ENCODE peak calls at places on chromosomes 11 and 22, in ten cellular contexts. One of them, this sample, is unnamed.

GRCh38 chr11:33475999-33476398 is 218.8 kb downstream of the HIPK3 start:
- DNase-seq in tibial artery: no peak
- DNase-seq in activated CD8-positive, alpha-beta T cell treated with anti-CD3 and anti-CD28 coated beads, Interleukin-2, amount 10 ng/mL, durations not matched to agents 7 days and 5 days: no peak
- DNase-seq in stomach: peak
- DNase-seq in colonic mucosa: no peak
- DNase-seq in pancreas: peak
- DNase-seq in iris pigment epithelial cell: peak
- DNase-seq in fibroblast of mammary gland: peak
- DNase-seq in cardiac fibroblast: peak
- DNase-seq in endothelial cell: no peak
- DNase-seq in this sample: peak

GRCh38 chr11:77071671-77072605 is 5.2 kb downstream of the CAPN5 start:
- DNase-seq in pancreas: no peak
- DNase-seq in activated CD8-positive, alpha-beta T cell treated with anti-CD3 and anti-CD28 coated beads, Interleukin-2, amount 10 ng/mL, durations not matched to agents 7 days and 5 days: no peak
- DNase-seq in fibroblast of mammary gland: peak
- DNase-seq in cardiac fibroblast: peak
- DNase-seq in endothelial cell: no peak
- DNase-seq in colonic mucosa: peak
- DNase-seq in stomach: peak
- DNase-seq in iris pigment epithelial cell: peak
- DNase-seq in tibial artery: peak
- DNase-seq in this sample: no peak

GRCh38 chr11:69439651-69440464 is 41.6 kb upstream of the LINC01488 start:
- DNase-seq in cardiac fibroblast: no peak
- DNase-seq in iris pigment epithelial cell: peak
- DNase-seq in pancreas: no peak
- DNase-seq in colonic mucosa: no peak
- DNase-seq in endothelial cell: no peak
- DNase-seq in stomach: no peak
- DNase-seq in tibial artery: no peak
- DNase-seq in fibroblast of mammary gland: peak
- DNase-seq in activated CD8-positive, alpha-beta T cell treated with anti-CD3 and anti-CD28 coated beads, Interleukin-2, amount 10 ng/mL, durations not matched to agents 7 days and 5 days: no peak
- DNase-seq in this sample: no peak

GRCh38 chr11:78228467-78228866 is 39.7 kb downstream of the USP35 start:
- DNase-seq in endothelial cell: peak
- DNase-seq in activated CD8-positive, alpha-beta T cell treated with anti-CD3 and anti-CD28 coated beads, Interleukin-2, amount 10 ng/mL, durations not matched to agents 7 days and 5 days: peak
- DNase-seq in stomach: no peak
- DNase-seq in tibial artery: no peak
- DNase-seq in pancreas: no peak
- DNase-seq in cardiac fibroblast: peak
- DNase-seq in fibroblast of mammary gland: peak
- DNase-seq in colonic mucosa: peak
- DNase-seq in iris pigment epithelial cell: peak
- DNase-seq in this sample: peak

GRCh38 chr22:24285245-24285644 is 14.6 kb downstream of the SPECC1L start:
- DNase-seq in iris pigment epithelial cell: no peak
- DNase-seq in pancreas: no peak
- DNase-seq in fibroblast of mammary gland: no peak
- DNase-seq in endothelial cell: no peak
- DNase-seq in colonic mucosa: no peak
- DNase-seq in tibial artery: no peak
- DNase-seq in cardiac fibroblast: peak
- DNase-seq in stomach: no peak
- DNase-seq in activated CD8-positive, alpha-beta T cell treated with anti-CD3 and anti-CD28 coated beads, Interleukin-2, amount 10 ng/mL, durations not matched to agents 7 days and 5 days: no peak
- DNase-seq in this sample: no peak

GRCh38 chr11:124891390-124891861 is 6.2 kb downstream of the ROBO4 start:
- DNase-seq in colonic mucosa: peak
- DNase-seq in activated CD8-positive, alpha-beta T cell treated with anti-CD3 and anti-CD28 coated beads, Interleukin-2, amount 10 ng/mL, durations not matched to agents 7 days and 5 days: no peak
- DNase-seq in stomach: no peak
- DNase-seq in cardiac fibroblast: no peak
- DNase-seq in iris pigment epithelial cell: no peak
- DNase-seq in pancreas: no peak
- DNase-seq in tibial artery: peak
- DNase-seq in endothelial cell: peak
- DNase-seq in fibroblast of mammary gland: no peak
- DNase-seq in this sample: no peak

GRCh38 chr11:118845369-118845768 is 38.3 kb upstream of the CXCR5 start:
- DNase-seq in stomach: no peak
- DNase-seq in tibial artery: no peak
- DNase-seq in cardiac fibroblast: peak
- DNase-seq in activated CD8-positive, alpha-beta T cell treated with anti-CD3 and anti-CD28 coated beads, Interleukin-2, amount 10 ng/mL, durations not matched to agents 7 days and 5 days: no peak
- DNase-seq in pancreas: no peak
- DNase-seq in iris pigment epithelial cell: peak
- DNase-seq in endothelial cell: no peak
- DNase-seq in fibroblast of mammary gland: peak
- DNase-seq in colonic mucosa: no peak
- DNase-seq in this sample: no peak

GRCh38 chr11:65555693-65556231 is 2.4 kb downstream of the LTBP3 start:
- DNase-seq in pancreas: peak
- DNase-seq in colonic mucosa: peak
- DNase-seq in fibroblast of mammary gland: peak
- DNase-seq in stomach: no peak
- DNase-seq in activated CD8-positive, alpha-beta T cell treated with anti-CD3 and anti-CD28 coated beads, Interleukin-2, amount 10 ng/mL, durations not matched to agents 7 days and 5 days: no peak
- DNase-seq in tibial artery: peak
- DNase-seq in iris pigment epithelial cell: peak
- DNase-seq in cardiac fibroblast: peak
- DNase-seq in endothelial cell: no peak
- DNase-seq in this sample: no peak

GRCh38 chr11:113991170-113991569 is 16.3 kb downstream of the HTR3A start:
- DNase-seq in pancreas: no peak
- DNase-seq in activated CD8-positive, alpha-beta T cell treated with anti-CD3 and anti-CD28 coated beads, Interleukin-2, amount 10 ng/mL, durations not matched to agents 7 days and 5 days: peak
- DNase-seq in fibroblast of mammary gland: peak
- DNase-seq in tibial artery: no peak
- DNase-seq in endothelial cell: peak
- DNase-seq in stomach: no peak
- DNase-seq in colonic mucosa: no peak
- DNase-seq in cardiac fibroblast: peak
- DNase-seq in iris pigment epithelial cell: peak
- DNase-seq in this sample: no peak

GRCh38 chr11:65560555-65561418 is 2.6 kb upstream of the LTBP3 start:
- DNase-seq in iris pigment epithelial cell: peak
- DNase-seq in endothelial cell: no peak
- DNase-seq in activated CD8-positive, alpha-beta T cell treated with anti-CD3 and anti-CD28 coated beads, Interleukin-2, amount 10 ng/mL, durations not matched to agents 7 days and 5 days: no peak
- DNase-seq in tibial artery: peak
- DNase-seq in colonic mucosa: peak
- DNase-seq in cardiac fibroblast: peak
- DNase-seq in fibroblast of mammary gland: peak
- DNase-seq in stomach: peak
- DNase-seq in pancreas: peak
- DNase-seq in this sample: no peak

GRCh38 chr22:22945195-22945594 is 57.6 kb downstream of the IGLL5 start:
- DNase-seq in iris pigment epithelial cell: no peak
- DNase-seq in fibroblast of mammary gland: no peak
- DNase-seq in tibial artery: no peak
- DNase-seq in pancreas: no peak
- DNase-seq in cardiac fibroblast: no peak
- DNase-seq in colonic mucosa: peak
- DNase-seq in endothelial cell: no peak
- DNase-seq in activated CD8-positive, alpha-beta T cell treated with anti-CD3 and anti-CD28 coated beads, Interleukin-2, amount 10 ng/mL, durations not matched to agents 7 days and 5 days: no peak
- DNase-seq in stomach: peak
- DNase-seq in this sample: no peak

GRCh38 chr22:37222440-37222971 is 10.2 kb upstream of the SSTR3 start:
- DNase-seq in stomach: no peak
- DNase-seq in tibial artery: no peak
- DNase-seq in pancreas: no peak
- DNase-seq in cardiac fibroblast: no peak
- DNase-seq in endothelial cell: no peak
- DNase-seq in iris pigment epithelial cell: no peak
- DNase-seq in fibroblast of mammary gland: no peak
- DNase-seq in activated CD8-positive, alpha-beta T cell treated with anti-CD3 and anti-CD28 coated beads, Interleukin-2, amount 10 ng/mL, durations not matched to agents 7 days and 5 days: peak
- DNase-seq in colonic mucosa: no peak
- DNase-seq in this sample: no peak

GRCh38 chr11:114208371-114208770 is 87.8 kb upstream of the NNMT start:
- DNase-seq in iris pigment epithelial cell: peak
- DNase-seq in tibial artery: no peak
- DNase-seq in pancreas: no peak
- DNase-seq in fibroblast of mammary gland: no peak
- DNase-seq in activated CD8-positive, alpha-beta T cell treated with anti-CD3 and anti-CD28 coated beads, Interleukin-2, amount 10 ng/mL, durations not matched to agents 7 days and 5 days: peak
- DNase-seq in stomach: no peak
- DNase-seq in endothelial cell: no peak
- DNase-seq in colonic mucosa: no peak
- DNase-seq in cardiac fibroblast: no peak
- DNase-seq in this sample: no peak

GRCh38 chr22:41524283-41524682 is 20.0 kb downstream of the POLR3H start:
- DNase-seq in pancreas: peak
- DNase-seq in stomach: peak
- DNase-seq in colonic mucosa: peak
- DNase-seq in iris pigment epithelial cell: peak
- DNase-seq in endothelial cell: no peak
- DNase-seq in tibial artery: peak
- DNase-seq in fibroblast of mammary gland: peak
- DNase-seq in activated CD8-positive, alpha-beta T cell treated with anti-CD3 and anti-CD28 coated beads, Interleukin-2, amount 10 ng/mL, durations not matched to agents 7 days and 5 days: no peak
- DNase-seq in cardiac fibroblast: peak
- DNase-seq in this sample: no peak

GRCh38 chr22:39560127-39560526 is 10.4 kb upstream of the CACNA1I start:
- DNase-seq in endothelial cell: no peak
- DNase-seq in cardiac fibroblast: no peak
- DNase-seq in colonic mucosa: no peak
- DNase-seq in activated CD8-positive, alpha-beta T cell treated with anti-CD3 and anti-CD28 coated beads, Interleukin-2, amount 10 ng/mL, durations not matched to agents 7 days and 5 days: no peak
- DNase-seq in iris pigment epithelial cell: no peak
- DNase-seq in fibroblast of mammary gland: no peak
- DNase-seq in pancreas: no peak
- DNase-seq in tibial artery: no peak
- DNase-seq in stomach: no peak
- DNase-seq in this sample: no peak

GRCh38 chr11:130146797-130147196 is 12.8 kb upstream of the ST14 start:
- DNase-seq in colonic mucosa: peak
- DNase-seq in stomach: no peak
- DNase-seq in tibial artery: peak
- DNase-seq in cardiac fibroblast: no peak
- DNase-seq in pancreas: peak
- DNase-seq in activated CD8-positive, alpha-beta T cell treated with anti-CD3 and anti-CD28 coated beads, Interleukin-2, amount 10 ng/mL, durations not matched to agents 7 days and 5 days: peak
- DNase-seq in endothelial cell: no peak
- DNase-seq in iris pigment epithelial cell: no peak
- DNase-seq in fibroblast of mammary gland: no peak
- DNase-seq in this sample: no peak

GRCh38 chr11:269146-269890 is 8.9 kb upstream of the NLRP6 start:
- DNase-seq in colonic mucosa: peak
- DNase-seq in activated CD8-positive, alpha-beta T cell treated with anti-CD3 and anti-CD28 coated beads, Interleukin-2, amount 10 ng/mL, durations not matched to agents 7 days and 5 days: peak
- DNase-seq in fibroblast of mammary gland: peak
- DNase-seq in tibial artery: peak
- DNase-seq in endothelial cell: no peak
- DNase-seq in pancreas: no peak
- DNase-seq in iris pigment epithelial cell: peak
- DNase-seq in stomach: no peak
- DNase-seq in cardiac fibroblast: no peak
- DNase-seq in this sample: no peak

GRCh38 chr11:112085822-112086421 is 634 bp downstream of the TIMM8B start:
- DNase-seq in fibroblast of mammary gland: peak
- DNase-seq in cardiac fibroblast: peak
- DNase-seq in colonic mucosa: peak
- DNase-seq in tibial artery: no peak
- DNase-seq in stomach: no peak
- DNase-seq in activated CD8-positive, alpha-beta T cell treated with anti-CD3 and anti-CD28 coated beads, Interleukin-2, amount 10 ng/mL, durations not matched to agents 7 days and 5 days: peak
- DNase-seq in iris pigment epithelial cell: peak
- DNase-seq in pancreas: no peak
- DNase-seq in endothelial cell: no peak
- DNase-seq in this sample: no peak

GRCh38 chr22:44192098-44192810 is 11.5 kb downstream of the PARVG start:
- DNase-seq in activated CD8-positive, alpha-beta T cell treated with anti-CD3 and anti-CD28 coated beads, Interleukin-2, amount 10 ng/mL, durations not matched to agents 7 days and 5 days: peak
- DNase-seq in cardiac fibroblast: no peak
- DNase-seq in fibroblast of mammary gland: peak
- DNase-seq in colonic mucosa: no peak
- DNase-seq in stomach: no peak
- DNase-seq in endothelial cell: no peak
- DNase-seq in pancreas: no peak
- DNase-seq in iris pigment epithelial cell: peak
- DNase-seq in tibial artery: peak
- DNase-seq in this sample: no peak

GRCh38 chr22:29717789-29718188 is 2.0 kb upstream of the CABP7 start:
- DNase-seq in cardiac fibroblast: no peak
- DNase-seq in colonic mucosa: no peak
- DNase-seq in pancreas: no peak
- DNase-seq in stomach: no peak
- DNase-seq in tibial artery: no peak
- DNase-seq in activated CD8-positive, alpha-beta T cell treated with anti-CD3 and anti-CD28 coated beads, Interleukin-2, amount 10 ng/mL, durations not matched to agents 7 days and 5 days: no peak
- DNase-seq in fibroblast of mammary gland: no peak
- DNase-seq in endothelial cell: no peak
- DNase-seq in iris pigment epithelial cell: no peak
- DNase-seq in this sample: no peak

GRCh38 chr11:77124488-77124887 is 3.6 kb upstream of the MYO7A start:
- DNase-seq in pancreas: peak
- DNase-seq in activated CD8-positive, alpha-beta T cell treated with anti-CD3 and anti-CD28 coated beads, Interleukin-2, amount 10 ng/mL, durations not matched to agents 7 days and 5 days: no peak
- DNase-seq in colonic mucosa: no peak
- DNase-seq in endothelial cell: no peak
- DNase-seq in cardiac fibroblast: no peak
- DNase-seq in tibial artery: no peak
- DNase-seq in iris pigment epithelial cell: no peak
- DNase-seq in stomach: no peak
- DNase-seq in fibroblast of mammary gland: no peak
- DNase-seq in this sample: no peak

GRCh38 chr22:47495102-47495501 is 732.7 kb downstream of the TBC1D22A start:
- DNase-seq in activated CD8-positive, alpha-beta T cell treated with anti-CD3 and anti-CD28 coated beads, Interleukin-2, amount 10 ng/mL, durations not matched to agents 7 days and 5 days: no peak
- DNase-seq in tibial artery: no peak
- DNase-seq in pancreas: no peak
- DNase-seq in iris pigment epithelial cell: no peak
- DNase-seq in cardiac fibroblast: no peak
- DNase-seq in colonic mucosa: no peak
- DNase-seq in endothelial cell: no peak
- DNase-seq in stomach: no peak
- DNase-seq in fibroblast of mammary gland: no peak
- DNase-seq in this sample: no peak

GRCh38 chr11:2366271-2366670 is 10.8 kb upstream of the CD81 start:
- DNase-seq in activated CD8-positive, alpha-beta T cell treated with anti-CD3 and anti-CD28 coated beads, Interleukin-2, amount 10 ng/mL, durations not matched to agents 7 days and 5 days: no peak
- DNase-seq in tibial artery: no peak
- DNase-seq in endothelial cell: no peak
- DNase-seq in colonic mucosa: no peak
- DNase-seq in pancreas: peak
- DNase-seq in fibroblast of mammary gland: no peak
- DNase-seq in iris pigment epithelial cell: no peak
- DNase-seq in stomach: no peak
- DNase-seq in cardiac fibroblast: no peak
- DNase-seq in this sample: no peak

GRCh38 chr11:19742595-19743292 is 30.1 kb downstream of the NAV2 start:
- DNase-seq in colonic mucosa: peak
- DNase-seq in endothelial cell: peak
- DNase-seq in stomach: peak
- DNase-seq in iris pigment epithelial cell: peak
- DNase-seq in tibial artery: peak
- DNase-seq in activated CD8-positive, alpha-beta T cell treated with anti-CD3 and anti-CD28 coated beads, Interleukin-2, amount 10 ng/mL, durations not matched to agents 7 days and 5 days: peak
- DNase-seq in fibroblast of mammary gland: peak
- DNase-seq in pancreas: peak
- DNase-seq in cardiac fibroblast: peak
- DNase-seq in this sample: no peak

GRCh38 chr11:77208535-77208934 is 80.5 kb downstream of the MYO7A start:
- DNase-seq in pancreas: no peak
- DNase-seq in tibial artery: no peak
- DNase-seq in fibroblast of mammary gland: no peak
- DNase-seq in colonic mucosa: no peak
- DNase-seq in endothelial cell: no peak
- DNase-seq in iris pigment epithelial cell: no peak
- DNase-seq in stomach: no peak
- DNase-seq in cardiac fibroblast: no peak
- DNase-seq in activated CD8-positive, alpha-beta T cell treated with anti-CD3 and anti-CD28 coated beads, Interleukin-2, amount 10 ng/mL, durations not matched to agents 7 days and 5 days: no peak
- DNase-seq in this sample: no peak

GRCh38 chr22:23862103-23862502 is 4.4 kb downstream of the SLC2A11 start:
- DNase-seq in tibial artery: no peak
- DNase-seq in cardiac fibroblast: peak
- DNase-seq in colonic mucosa: no peak
- DNase-seq in fibroblast of mammary gland: peak
- DNase-seq in stomach: no peak
- DNase-seq in iris pigment epithelial cell: peak
- DNase-seq in endothelial cell: peak
- DNase-seq in pancreas: no peak
- DNase-seq in activated CD8-positive, alpha-beta T cell treated with anti-CD3 and anti-CD28 coated beads, Interleukin-2, amount 10 ng/mL, durations not matched to agents 7 days and 5 days: peak
- DNase-seq in this sample: no peak

GRCh38 chr11:110059706-110060430 is 33.3 kb upstream of the ZC3H12C start:
- DNase-seq in fibroblast of mammary gland: no peak
- DNase-seq in activated CD8-positive, alpha-beta T cell treated with anti-CD3 and anti-CD28 coated beads, Interleukin-2, amount 10 ng/mL, durations not matched to agents 7 days and 5 days: no peak
- DNase-seq in colonic mucosa: no peak
- DNase-seq in tibial artery: no peak
- DNase-seq in endothelial cell: no peak
- DNase-seq in cardiac fibroblast: peak
- DNase-seq in pancreas: no peak
- DNase-seq in iris pigment epithelial cell: peak
- DNase-seq in stomach: no peak
- DNase-seq in this sample: no peak

GRCh38 chr22:27244328-27244727 is 557.2 kb downstream of the MN1 start:
- DNase-seq in colonic mucosa: no peak
- DNase-seq in activated CD8-positive, alpha-beta T cell treated with anti-CD3 and anti-CD28 coated beads, Interleukin-2, amount 10 ng/mL, durations not matched to agents 7 days and 5 days: no peak
- DNase-seq in tibial artery: no peak
- DNase-seq in pancreas: no peak
- DNase-seq in fibroblast of mammary gland: no peak
- DNase-seq in stomach: no peak
- DNase-seq in iris pigment epithelial cell: no peak
- DNase-seq in cardiac fibroblast: no peak
- DNase-seq in endothelial cell: no peak
- DNase-seq in this sample: no peak